ENCODE peak calls at places on chromosome 4, in five cellular contexts. B is SJSA1; W is CD8-positive, alpha-beta memory T cell; T is psoas muscle; L is Panc1. Z is an unnamed sample.

GRCh38 chr4:113285512-113285911 is 236.1 kb downstream of the ANK2 start:
- DNase-seq in L (no peak), T (no peak), W (no peak), B (no peak), Z (no peak)

GRCh38 chr4:159481936-159482335 is 379.1 kb downstream of the RAPGEF2 start:
- DNase-seq in W (no peak), B (no peak), L (no peak), T (no peak), Z (no peak)

GRCh38 chr4:79025170-79025569 is 85.9 kb upstream of the PAQR3 start:
- DNase-seq in T (no peak), B (no peak), L (no peak), W (no peak), Z (no peak)

GRCh38 chr4:73836373-73837269 is at the start of gene CXCL6:
- DNase-seq in W (no peak), T (peak; percentile 46), B (no peak), L (no peak), Z (no peak)

GRCh38 chr4:26206339-26206738 is 114.5 kb upstream of the RBPJ start:
- DNase-seq in W (no peak), T (no peak), B (no peak), L (no peak), Z (no peak)

GRCh38 chr4:16788893-16789292 is 109.6 kb downstream of the LDB2 start:
- DNase-seq in W (no peak), L (no peak), T (no peak), B (no peak), Z (no peak)

GRCh38 chr4:180949825-180950224 is 1293.4 kb upstream of the TENM3 start:
- DNase-seq in T (no peak), L (no peak), B (no peak), W (no peak), Z (no peak)

GRCh38 chr4:22099896-22100295 is 151.3 kb upstream of the KCNIP4 start:
- DNase-seq in W (no peak), B (no peak), L (no peak), T (no peak), Z (no peak)

GRCh38 chr4:179110816-179111215 is 1668.6 kb upstream of the AGA start:
- DNase-seq in L (no peak), B (no peak), T (no peak), W (no peak), Z (no peak)

GRCh38 chr4:8534129-8534528 is 46.1 kb upstream of the GPR78 start:
- DNase-seq in T (no peak), B (no peak), W (no peak), L (no peak), Z (no peak)

GRCh38 chr4:38534344-38534743 is 129.7 kb upstream of the KLF3 start:
- DNase-seq in L (no peak), T (no peak), B (no peak), W (no peak), Z (no peak)

GRCh38 chr4:81826336-81826735 is 354.6 kb upstream of the RASGEF1B start:
- DNase-seq in B (no peak), W (no peak), T (no peak), L (no peak), Z (no peak)

GRCh38 chr4:70838972-70839536 is 636 bp downstream of the GRSF1 start:
- DNase-seq in L (no peak), B (peak; percentile 67), T (peak; percentile 70), W (peak; percentile 66), Z (peak; percentile 69)

GRCh38 chr4:41542526-41543270 is 4.7 kb downstream of the LIMCH1 start:
- DNase-seq in B (no peak), T (no peak), L (no peak), W (no peak), Z (no peak)

GRCh38 chr4:153987291-153987690 is 198.4 kb upstream of the SFRP2 start:
- DNase-seq in B (no peak), W (no peak), L (no peak), T (no peak), Z (no peak)

GRCh38 chr4:116122131-116122530 is 963.2 kb downstream of the TRAM1L1 start:
- DNase-seq in L (no peak), B (no peak), W (no peak), T (no peak), Z (no peak)

GRCh38 chr4:176841730-176842129 is 49.0 kb upstream of the VEGFC start:
- DNase-seq in T (no peak), B (no peak), W (no peak), L (no peak), Z (no peak)

GRCh38 chr4:10706236-10706635 is 21.7 kb upstream of the CLNK start:
- DNase-seq in L (no peak), W (no peak), B (no peak), T (no peak), Z (no peak)

GRCh38 chr4:155657169-155657568 is 9.5 kb upstream of the GUCY1A1 start:
- DNase-seq in B (no peak), T (no peak), W (no peak), L (no peak), Z (no peak)

GRCh38 chr4:98778206-98778605 is 119.8 kb upstream of the TSPAN5 start:
- DNase-seq in L (peak; percentile 58), W (no peak), T (no peak), B (no peak), Z (no peak)

GRCh38 chr4:170114636-170115035 is 24.9 kb upstream of the AADAT start:
- DNase-seq in B (no peak), W (no peak), T (no peak), L (no peak), Z (no peak)

GRCh38 chr4:184392748-184393334 is 81.5 kb downstream of the IRF2 start:
- DNase-seq in T (no peak), B (no peak), W (no peak), L (no peak), Z (no peak)

GRCh38 chr4:15913631-15913970 is 24.9 kb downstream of the FGFBP1 start:
- DNase-seq in B (peak; percentile 45), T (no peak), L (peak; percentile 64), W (no peak), Z (no peak)

GRCh38 chr4:7052923-7053715 is 9.9 kb downstream of the TADA2B start:
- DNase-seq in T (peak; percentile 56), L (no peak), W (no peak), B (no peak), Z (no peak)

DNA sequence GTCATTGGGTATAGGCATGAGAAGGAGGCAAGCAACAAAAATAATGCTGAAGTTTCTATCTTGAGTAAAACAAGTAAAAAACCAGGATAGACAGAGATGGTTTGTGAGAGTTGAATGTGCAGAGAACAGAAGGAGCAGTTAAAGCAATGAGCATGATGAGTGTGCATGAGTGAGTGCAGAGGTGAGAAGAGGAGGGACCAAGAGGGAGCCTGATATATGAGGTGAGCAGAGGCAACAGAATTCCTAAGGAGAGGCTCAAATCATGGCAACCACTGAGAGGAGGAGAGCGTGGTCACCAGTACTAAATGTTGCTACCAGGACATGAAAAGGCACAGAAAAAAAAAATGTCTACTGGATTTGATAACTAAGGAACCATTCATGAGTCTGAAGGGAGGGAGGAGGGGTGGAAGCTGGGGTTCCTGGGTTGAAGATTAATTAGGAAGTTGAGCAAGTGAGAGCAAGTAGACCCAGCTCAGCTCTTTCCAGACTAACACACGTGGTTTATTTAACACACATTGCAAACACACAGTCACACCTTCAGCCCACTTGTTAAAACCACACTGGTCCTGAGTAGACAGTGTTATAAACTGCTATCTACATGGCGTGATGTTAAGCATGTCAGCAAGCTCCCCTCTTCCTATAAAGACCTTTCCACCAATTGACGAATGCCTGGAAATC is 69.0 kb upstream of the IQCM start:
- DNase-seq in B (no peak), L (no peak), T (no peak), W (no peak), Z (no peak)
- H3K27ac ChIP-seq in B (no peak overlapping the region), L (no peak overlapping the region), T (no peak overlapping the region), W (no peak overlapping the region), Z (no peak overlapping the region)

GRCh38 chr4:151407466-151408379 is 1.3 kb upstream of the FHIP1A start:
- DNase-seq in W (peak; percentile 14), T (peak; percentile 24), L (no peak), B (no peak), Z (peak; percentile 26)
- H3K4me3 ChIP-seq in W (peak overlapping the region; percentile 68), T (peak overlapping the region; percentile 74), L (no peak overlapping the region), B (no peak overlapping the region), Z (peak overlapping the region; percentile 63)

GRCh38 chr4:39614487-39615162 is 24.0 kb downstream of the SMIM14 start:
- DNase-seq in T (no peak), L (no peak), B (no peak), W (no peak), Z (no peak)

GRCh38 chr4:39613093-39613656 is 25.5 kb downstream of the SMIM14 start:
- DNase-seq in L (no peak), B (no peak), T (no peak), W (no peak), Z (no peak)

GRCh38 chr4:39606747-39607146 is 31.9 kb downstream of the SMIM14 start:
- DNase-seq in B (no peak), W (no peak), L (no peak), T (no peak), Z (no peak)

DNA sequence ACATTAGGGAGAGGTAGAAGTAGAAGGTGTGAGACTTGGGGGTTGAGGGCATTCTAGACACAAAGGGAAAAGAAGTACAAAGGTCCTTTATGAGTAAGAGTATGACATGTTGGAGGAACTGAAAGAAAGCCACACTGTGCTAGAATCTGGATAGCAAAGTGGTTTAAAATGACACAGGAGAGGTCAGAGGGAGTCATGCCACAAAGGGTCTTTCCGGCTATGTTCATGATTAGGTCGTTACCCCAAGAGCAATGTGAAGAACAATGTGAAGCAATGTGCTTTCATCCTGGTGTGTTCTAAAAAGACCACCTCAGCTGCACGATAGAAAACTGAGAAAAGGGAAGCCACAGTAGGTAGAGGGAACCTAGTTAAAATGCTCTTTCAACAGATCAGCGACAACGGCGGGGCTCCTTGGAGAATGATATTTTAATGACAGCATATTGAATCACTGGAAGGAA is 29.2 kb downstream of the SMIM14 start:
- DNase-seq in L (no peak), W (no peak), T (no peak), B (no peak), Z (no peak)
- H3K36me3 ChIP-seq in L (no peaks in the 10 kb centered on the region), W (no peaks in the 10 kb centered on the region), T (no peaks in the 10 kb centered on the region), B (no peaks in the 10 kb centered on the region), Z (no peaks in the 10 kb centered on the region)

GRCh38 chr4:94306713-94307112 is 35.9 kb downstream of the HPGDS start:
- DNase-seq in L (no peak), B (no peak), W (no peak), T (no peak), Z (no peak)

GRCh38 chr4:94307231-94307840 is 35.3 kb downstream of the HPGDS start:
- DNase-seq in T (no peak), W (no peak), B (no peak), L (no peak), Z (no peak)

GRCh38 chr4:94304365-94304971 is 38.2 kb downstream of the HPGDS start:
- DNase-seq in W (no peak), T (no peak), L (peak; percentile 8), B (no peak), Z (no peak)

DNA sequence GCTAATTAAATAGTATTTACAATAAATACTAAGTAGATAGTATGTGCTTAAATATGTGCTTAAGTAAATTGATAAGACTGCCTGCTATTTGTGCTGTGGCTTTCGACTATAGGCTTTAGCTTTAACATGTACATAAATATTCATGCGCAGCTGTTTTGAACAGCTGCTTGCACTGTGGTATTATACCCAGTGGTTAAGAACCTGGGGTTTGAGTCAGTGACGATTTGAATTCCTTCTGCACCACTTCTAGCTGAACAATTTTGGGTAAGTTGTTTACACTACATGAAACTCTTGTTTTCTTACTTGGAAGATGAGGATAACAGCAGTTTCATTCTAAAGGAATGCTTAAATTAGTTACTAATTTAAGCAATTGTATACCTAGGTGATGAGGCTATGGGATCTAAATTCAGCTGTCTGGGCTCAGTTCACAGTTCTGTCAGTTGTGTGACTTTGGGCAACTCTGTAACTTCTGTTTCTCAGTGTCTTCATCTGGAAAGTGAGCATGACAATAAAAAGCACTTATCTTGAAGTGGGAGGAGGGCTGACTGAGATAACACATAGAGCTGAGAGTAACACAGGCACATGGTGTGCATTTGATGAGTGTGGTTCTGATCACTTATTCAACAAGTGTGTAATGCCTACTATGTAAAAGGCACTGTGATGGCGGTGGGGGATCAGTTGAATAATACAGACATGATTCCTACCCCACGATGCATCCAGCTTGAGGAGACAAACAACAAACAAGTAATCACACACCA is 37.0 kb downstream of the HPGDS start:
- DNase-seq in W (no peak), B (no peak), L (no peak), T (no peak), Z (no peak)
- H3K27ac ChIP-seq in W (no peak overlapping the region), B (no peak overlapping the region), L (no peak overlapping the region), T (no peak overlapping the region), Z (no peak overlapping the region)